ENCODE peak calls at places on chromosomes 3 and 15, in nine cellular contexts. S, D, H, E, R, A, B, C and P are unnamed samples.

GRCh38 chr3:29170894-29171582 is 109.8 kb upstream of the RBMS3 start:
- DNase-seq in S (no peak), D (no peak), H (no peak), E (no peak), R (peak; percentile 71), A (no peak), B (peak; percentile 66), C (peak; percentile 56), P (no peak)

GRCh38 chr3:55118453-55118852 is 190.6 kb upstream of the LRTM1 start:
- DNase-seq in S (no peak), D (no peak), H (no peak), E (no peak), R (no peak), A (no peak), B (peak; percentile 74), C (no peak), P (no peak)

GRCh38 chr3:16484216-16484615 is 29.3 kb downstream of the RFTN1 start:
- DNase-seq in S (no peak), D (no peak), H (no peak), E (no peak), R (peak; percentile 100), A (peak; percentile 99), B (peak; percentile 100), C (peak; percentile 99), P (peak; percentile 96)

GRCh38 chr3:47746264-47746663 is 35.4 kb downstream of the SMARCC1 start:
- DNase-seq in S (no peak), D (no peak), H (no peak), E (no peak), R (no peak), A (no peak), B (no peak), C (no peak), P (no peak)

GRCh38 chr15:45023659-45024320 is 795 bp downstream of the SORD start:
- DNase-seq in S (no peak), D (no peak), H (no peak), E (no peak), R (peak; percentile 9), A (no peak), B (peak; percentile 3), C (peak; percentile 18), P (no peak)

GRCh38 chr15:91853501-91853967 is at the start of gene SLCO3A1:
- DNase-seq in S (peak; percentile 63), D (peak; percentile 93), H (peak; percentile 45), E (peak; percentile 82), R (peak; percentile 49), A (no peak), B (peak; percentile 20), C (peak; percentile 78), P (peak; percentile 25)

GRCh38 chr3:181418249-181418648 is 293.5 kb upstream of the SOX2 start:
- DNase-seq in S (no peak), D (no peak), H (no peak), E (no peak), R (no peak), A (no peak), B (no peak), C (no peak), P (no peak)

GRCh38 chr15:62138124-62138523 is 27.0 kb downstream of the C2CD4B start:
- DNase-seq in S (no peak), D (no peak), H (no peak), E (no peak), R (peak; percentile 98), A (no peak), B (peak; percentile 75), C (peak; percentile 93), P (no peak)

GRCh38 chr3:15161113-15161512 is 44.9 kb upstream of the CAPN7 start:
- DNase-seq in S (no peak), D (no peak), H (no peak), E (no peak), R (no peak), A (no peak), B (no peak), C (no peak), P (no peak)

GRCh38 chr3:37962906-37963486 is 27.6 kb upstream of the VILL start:
- DNase-seq in S (no peak), D (no peak), H (no peak), E (no peak), R (no peak), A (no peak), B (peak; percentile 56), C (no peak), P (no peak)

GRCh38 chr15:63752075-63752684 is 81.6 kb downstream of the HERC1 start:
- DNase-seq in S (peak; percentile 18), D (no peak), H (no peak), E (no peak), R (peak; percentile 77), A (no peak), B (peak; percentile 62), C (peak; percentile 73), P (peak; percentile 32)

GRCh38 chr3:31882895-31883294 is 98.2 kb downstream of the OSBPL10 start:
- DNase-seq in S (no peak), D (no peak), H (no peak), E (no peak), R (no peak), A (no peak), B (no peak), C (no peak), P (no peak)

GRCh38 chr3:53709856-53710674 is 136.2 kb downstream of the CHDH start:
- DNase-seq in S (peak; percentile 31), D (peak; percentile 90), H (peak; percentile 73), E (peak; percentile 63), R (peak; percentile 73), A (no peak), B (peak; percentile 62), C (peak; percentile 76), P (peak; percentile 24)

GRCh38 chr3:70631716-70632307 is 319.4 kb upstream of the MDFIC2 start:
- DNase-seq in S (no peak), D (no peak), H (no peak), E (no peak), R (no peak), A (no peak), B (no peak), C (no peak), P (no peak)

GRCh38 chr3:170760174-170760526 is 109.8 kb downstream of the RPL22L1 start:
- DNase-seq in S (no peak), D (no peak), H (no peak), E (no peak), R (peak; percentile 45), A (no peak), B (peak; percentile 58), C (peak; percentile 61), P (no peak)

GRCh38 chr3:180183346-180183745 is 146.6 kb upstream of the PEX5L start:
- DNase-seq in S (no peak), D (no peak), H (no peak), E (no peak), R (no peak), A (no peak), B (no peak), C (no peak), P (no peak)

GRCh38 chr15:65410972-65411371 is 11.8 kb downstream of the IGDCC4 start:
- DNase-seq in S (no peak), D (no peak), H (no peak), E (no peak), R (no peak), A (no peak), B (no peak), C (no peak), P (no peak)

GRCh38 chr3:102224171-102224570 is 210.6 kb upstream of the ZPLD1 start:
- DNase-seq in S (no peak), D (no peak), H (no peak), E (no peak), R (peak; percentile 46), A (no peak), B (peak; percentile 40), C (peak; percentile 31), P (peak; percentile 10)

GRCh38 chr3:160434071-160434470 is 15.5 kb downstream of the TRIM59 start:
- DNase-seq in S (no peak), D (no peak), H (no peak), E (no peak), R (peak; percentile 66), A (no peak), B (no peak), C (peak; percentile 63), P (peak; percentile 41)

GRCh38 chr15:95247068-95247984 is 1016.0 kb downstream of the MCTP2 start:
- DNase-seq in S (no peak), D (no peak), H (no peak), E (no peak), R (peak; percentile 95), A (peak; percentile 85), B (peak; percentile 86), C (peak; percentile 90), P (peak; percentile 86)

DNA sequence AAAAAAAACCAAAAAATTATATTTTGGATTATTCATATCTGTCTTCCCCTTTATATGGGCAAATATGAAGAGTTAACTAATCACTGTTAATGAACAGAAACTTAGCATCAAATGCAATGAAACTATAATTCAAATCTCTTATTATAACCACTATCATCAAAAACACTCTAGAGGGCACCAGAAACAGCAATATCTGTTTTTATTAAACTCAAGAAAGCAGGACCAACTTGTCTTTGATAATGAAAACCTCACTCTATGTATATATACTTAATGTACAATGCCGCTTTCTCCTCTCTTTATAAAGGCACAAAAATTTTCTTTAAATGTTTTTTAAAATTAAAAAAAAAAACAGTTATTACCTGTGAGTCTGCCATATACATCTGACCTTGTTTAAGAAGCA is 92.7 kb downstream of the UACA start:
- DNase-seq in S (no peak), D (no peak), H (no peak), E (no peak), R (peak; percentile 46), A (no peak), B (no peak), C (peak; percentile 46), P (no peak)
- TF ChIP-seq CTCF in S (peak; percentile 42), D (peak; percentile 26), H (peak; percentile 17), E (no peak), R (peak; percentile 32), A (peak; percentile 15), B (peak; percentile 19), C (no peak), P (peak; percentile 13)

GRCh38 chr15:93001881-93002280 is 87.1 kb downstream of the RGMA start:
- DNase-seq in S (no peak), D (no peak), H (no peak), E (no peak), R (peak; percentile 26), A (no peak), B (no peak), C (peak; percentile 33), P (no peak)
- TF ChIP-seq CTCF in S (no peak), D (no peak), H (peak; percentile 25), E (no peak), R (no peak), A (no peak), B (peak; percentile 3), C (peak; percentile 4), P (no peak)

GRCh38 chr3:49807427-49808114 is 4.5 kb downstream of the INKA1 start:
- DNase-seq in S (no peak), D (no peak), H (no peak), E (no peak), R (peak; percentile 53), A (no peak), B (no peak), C (peak; percentile 62), P (no peak)

GRCh38 chr3:49813497-49814174 is at the start of gene UBA7:
- DNase-seq in S (peak; percentile 20), D (no peak), H (no peak), E (peak; percentile 43), R (peak; percentile 79), A (no peak), B (peak; percentile 81), C (peak; percentile 86), P (no peak)

GRCh38 chr3:49812916-49813496 is 747 bp downstream of the UBA7 start:
- DNase-seq in S (no peak), D (no peak), H (no peak), E (no peak), R (no peak), A (no peak), B (no peak), C (no peak), P (no peak)
- TF ChIP-seq CTCF in S (no peak), D (no peak), H (no peak), E (no peak), R (no peak), A (no peak), B (no peak), C (no peak), P (no peak)

GRCh38 chr15:33140326-33140725 is 54.2 kb downstream of the FMN1 start:
- DNase-seq in S (no peak), D (no peak), H (no peak), E (no peak), R (no peak), A (no peak), B (no peak), C (no peak), P (no peak)
- TF ChIP-seq CTCF in S (no peak), D (no peak), H (no peak), E (no peak), R (no peak), A (no peak), B (no peak), C (no peak), P (no peak)